ENCODE peak calls at places on chromosomes 11 and 22, in seven cellular contexts. M is suprapubic skin, E is psoas muscle, V is heart left ventricle, Z is T-helper 1 cell, Y is HCT116, K is hepatocyte. L is an unnamed sample.

GRCh38 chr11:133082851-133083488 is 449.3 kb downstream of the OPCML start:
- DNase-seq in Z (peak; percentile 20), M (no peak), K (peak; percentile 88), E (peak; percentile 74), Y (no peak), V (peak; percentile 57), L (peak; percentile 85)

GRCh38 chr11:62928011-62928410 is 6.8 kb upstream of the CHRM1 start:
- DNase-seq in V (no peak), K (no peak), M (no peak), Y (no peak), E (no peak), Z (no peak), L (no peak)

GRCh38 chr11:33775832-33776231 is 1.5 kb upstream of the FBXO3 start:
- DNase-seq in E (no peak), K (no peak), Y (no peak), Z (no peak), V (no peak), M (no peak), L (no peak)

GRCh38 chr11:87361891-87362290 is 324.2 kb downstream of the TMEM135 start:
- DNase-seq in M (no peak), Y (no peak), V (no peak), E (no peak), Z (no peak), K (no peak), L (no peak)

GRCh38 chr11:19963697-19964340 is 196.5 kb downstream of the DBX1 start:
- DNase-seq in Y (no peak), Z (no peak), K (no peak), M (no peak), E (no peak), V (no peak), L (no peak)

GRCh38 chr22:20571531-20572007 is 64.2 kb downstream of the MED15 start:
- DNase-seq in V (no peak), K (no peak), M (no peak), E (peak; percentile 74), Y (no peak), Z (peak; percentile 57), L (no peak)

GRCh38 chr11:73393011-73393380 is 16.8 kb downstream of the RELT start:
- DNase-seq in V (no peak), E (no peak), K (no peak), Z (no peak), Y (no peak), M (no peak), L (peak; percentile 41)

GRCh38 chr11:75384438-75385080 is 14.8 kb upstream of the RPS3 start:
- DNase-seq in Y (peak; percentile 68), Z (peak; percentile 71), V (peak; percentile 79), M (no peak), E (peak; percentile 87), K (peak; percentile 90), L (peak; percentile 81)

GRCh38 chr22:48752451-48753380 is 1075.0 kb downstream of the BRD1 start:
- DNase-seq in Z (no peak), V (no peak), M (peak; percentile 63), K (no peak), E (no peak), Y (no peak), L (no peak)

GRCh38 chr22:47372596-47373385 is 610.3 kb downstream of the TBC1D22A start:
- DNase-seq in E (no peak), Y (no peak), Z (no peak), V (no peak), K (no peak), M (peak; percentile 74), L (peak; percentile 62)